ENCODE peak calls at places on chromosomes 4 and X, in seven cellular contexts. One of them, this sample, is unnamed.

GRCh38 chr4:95086532-95086931 is 328.8 kb downstream of the BMPR1B start:
- DNase-seq in memory B cell: no peak
- DNase-seq in stimulated activated CD4-positive, alpha-beta T cell treated with anti-CD3 and anti-CD28 coated beads, Interleukin-2, amount 100 ng/mL, for 24 hours: no peak
- DNase-seq in colonic mucosa: no peak
- DNase-seq in nephron progenitor cell: no peak
- DNase-seq in amygdala: no peak
- DNase-seq in HepG2: no peak
- DNase-seq in this sample: no peak

GRCh38 chrX:150227873-150228272 is 135.2 kb upstream of the MAMLD1 start:
- DNase-seq in memory B cell: no peak
- DNase-seq in stimulated activated CD4-positive, alpha-beta T cell treated with anti-CD3 and anti-CD28 coated beads, Interleukin-2, amount 100 ng/mL, for 24 hours: no peak
- DNase-seq in colonic mucosa: peak; percentile 9
- DNase-seq in nephron progenitor cell: no peak
- DNase-seq in amygdala: no peak
- DNase-seq in HepG2: no peak
- DNase-seq in this sample: no peak

GRCh38 chr4:39353478-39354177 is 12.5 kb downstream of the RFC1 start:
- DNase-seq in memory B cell: no peak
- DNase-seq in stimulated activated CD4-positive, alpha-beta T cell treated with anti-CD3 and anti-CD28 coated beads, Interleukin-2, amount 100 ng/mL, for 24 hours: no peak
- DNase-seq in colonic mucosa: no peak
- DNase-seq in nephron progenitor cell: no peak
- DNase-seq in amygdala: no peak
- DNase-seq in HepG2: no peak
- DNase-seq in this sample: no peak

GRCh38 chr4:54378461-54378860 is 149.4 kb downstream of the PDGFRA start:
- DNase-seq in memory B cell: no peak
- DNase-seq in stimulated activated CD4-positive, alpha-beta T cell treated with anti-CD3 and anti-CD28 coated beads, Interleukin-2, amount 100 ng/mL, for 24 hours: no peak
- DNase-seq in colonic mucosa: no peak
- DNase-seq in nephron progenitor cell: no peak
- DNase-seq in amygdala: no peak
- DNase-seq in HepG2: no peak
- DNase-seq in this sample: no peak

GRCh38 chrX:109578916-109579315 is 42.3 kb downstream of the NXT2 start:
- DNase-seq in memory B cell: no peak
- DNase-seq in stimulated activated CD4-positive, alpha-beta T cell treated with anti-CD3 and anti-CD28 coated beads, Interleukin-2, amount 100 ng/mL, for 24 hours: no peak
- DNase-seq in colonic mucosa: no peak
- DNase-seq in nephron progenitor cell: no peak
- DNase-seq in amygdala: no peak
- DNase-seq in HepG2: no peak
- DNase-seq in this sample: no peak

GRCh38 chr4:75598390-75598789 is 31.9 kb downstream of the CDKL2 start:
- DNase-seq in memory B cell: no peak
- DNase-seq in stimulated activated CD4-positive, alpha-beta T cell treated with anti-CD3 and anti-CD28 coated beads, Interleukin-2, amount 100 ng/mL, for 24 hours: no peak
- DNase-seq in colonic mucosa: no peak
- DNase-seq in nephron progenitor cell: no peak
- DNase-seq in amygdala: no peak
- DNase-seq in HepG2: no peak
- DNase-seq in this sample: no peak

GRCh38 chrX:12647230-12647629 is 144.0 kb upstream of the PRPS2 start:
- DNase-seq in memory B cell: no peak
- DNase-seq in stimulated activated CD4-positive, alpha-beta T cell treated with anti-CD3 and anti-CD28 coated beads, Interleukin-2, amount 100 ng/mL, for 24 hours: no peak
- DNase-seq in colonic mucosa: no peak
- DNase-seq in nephron progenitor cell: no peak
- DNase-seq in amygdala: no peak
- DNase-seq in HepG2: no peak
- DNase-seq in this sample: no peak

GRCh38 chr4:62231994-62232393 is 1031.9 kb downstream of the ADGRL3 start:
- DNase-seq in memory B cell: no peak
- DNase-seq in stimulated activated CD4-positive, alpha-beta T cell treated with anti-CD3 and anti-CD28 coated beads, Interleukin-2, amount 100 ng/mL, for 24 hours: no peak
- DNase-seq in colonic mucosa: no peak
- DNase-seq in nephron progenitor cell: no peak
- DNase-seq in amygdala: no peak
- DNase-seq in HepG2: no peak
- DNase-seq in this sample: no peak

GRCh38 chr4:21811576-21811975 is 137.0 kb downstream of the KCNIP4 start:
- DNase-seq in memory B cell: no peak
- DNase-seq in stimulated activated CD4-positive, alpha-beta T cell treated with anti-CD3 and anti-CD28 coated beads, Interleukin-2, amount 100 ng/mL, for 24 hours: no peak
- DNase-seq in colonic mucosa: no peak
- DNase-seq in nephron progenitor cell: no peak
- DNase-seq in amygdala: no peak
- DNase-seq in HepG2: peak; percentile 18
- DNase-seq in this sample: no peak